ENCODE peak calls at places on chromosomes 16 and 17, in nine cellular contexts. H is cardiac muscle cell; W is naive thymus-derived CD4-positive, alpha-beta T cell; U is psoas muscle; G is KG1; P is COR-L47; A is stimulated activated CD4-positive, alpha-beta T cell treated with anti-CD3 and anti-CD28 coated beads, Interleukin-12 subunit alpha, Interleukin-12 subunit beta, amount 100 ng/mL, for 24 hours; L is nephron progenitor cell; M is head of caudate nucleus. R is an unnamed sample.

GRCh38 chr17:2852211-2852610 is 56.0 kb downstream of the RAP1GAP2 start:
- DNase-seq in H (no peak), W (no peak), U (no peak), G (no peak), P (no peak), A (no peak), L (no peak), M (no peak), R (no peak)

GRCh38 chr17:39376434-39376833 is 25.0 kb downstream of the FBXL20 start:
- DNase-seq in H (no peak), W (no peak), U (no peak), G (no peak), P (no peak), A (no peak), L (no peak), M (no peak), R (peak)

GRCh38 chr16:75104836-75105235 is 11.7 kb downstream of the LDHD start:
- DNase-seq in H (no peak), W (no peak), U (no peak), G (no peak), P (no peak), A (no peak), L (no peak), M (no peak), R (peak)

GRCh38 chr17:76417499-76418143 is 33.2 kb downstream of the SPHK1 start:
- DNase-seq in H (no peak), W (no peak), U (no peak), G (no peak), P (peak), A (no peak), L (no peak), M (no peak), R (no peak)

GRCh38 chr17:40551091-40551873 is 14.0 kb downstream of the CCR7 start:
- DNase-seq in H (no peak), W (no peak), U (peak), G (no peak), P (no peak), A (no peak), L (no peak), M (no peak), R (peak)

GRCh38 chr16:72910371-72910770 is 137.6 kb downstream of the ZFHX3 start:
- DNase-seq in H (no peak), W (no peak), U (no peak), G (no peak), P (no peak), A (no peak), L (no peak), M (no peak), R (no peak)

GRCh38 chr16:25065899-25066298 is 45.6 kb upstream of the LCMT1 start:
- DNase-seq in H (no peak), W (no peak), U (no peak), G (no peak), P (no peak), A (no peak), L (no peak), M (no peak), R (peak)

GRCh38 chr17:82400206-82400605 is 17.9 kb upstream of the HEXD start:
- DNase-seq in H (no peak), W (no peak), U (no peak), G (peak), P (no peak), A (no peak), L (no peak), M (no peak), R (no peak)

GRCh38 chr16:24543949-24544348 is 4.6 kb downstream of the RBBP6 start:
- DNase-seq in H (no peak), W (no peak), U (no peak), G (no peak), P (no peak), A (no peak), L (no peak), M (no peak), R (no peak)

GRCh38 chr17:76723812-76724211 is 2.6 kb downstream of the JMJD6 start:
- DNase-seq in H (no peak), W (no peak), U (no peak), G (no peak), P (no peak), A (no peak), L (no peak), M (no peak), R (no peak)

GRCh38 chr17:78058001-78058400 is 70.6 kb downstream of the TMC6 start:
- DNase-seq in H (no peak), W (no peak), U (no peak), G (no peak), P (no peak), A (no peak), L (no peak), M (no peak), R (no peak)

GRCh38 chr16:11180489-11180888 is 75.5 kb downstream of the SOCS1 start:
- DNase-seq in H (no peak), W (no peak), U (no peak), G (no peak), P (no peak), A (no peak), L (no peak), M (no peak), R (peak)

GRCh38 chr17:42989146-42989545 is 8.8 kb downstream of the RUNDC1 start:
- DNase-seq in H (no peak), W (no peak), U (no peak), G (no peak), P (no peak), A (no peak), L (no peak), M (no peak), R (no peak)

GRCh38 chr17:6660765-6661463 is 9.4 kb downstream of the C17orf100 start:
- DNase-seq in H (no peak), W (no peak), U (no peak), G (no peak), P (no peak), A (no peak), L (no peak), M (peak), R (peak)

GRCh38 chr16:85673529-85674417 is 15.0 kb downstream of the GINS2 start:
- DNase-seq in H (no peak), W (no peak), U (no peak), G (no peak), P (peak), A (no peak), L (no peak), M (no peak), R (no peak)

GRCh38 chr16:88650749-88651275 is at the start of gene CYBA:
- DNase-seq in H (peak), W (peak), U (peak), G (peak), P (no peak), A (peak), L (peak), M (peak), R (peak)

GRCh38 chr17:2695961-2696760 is 15.4 kb downstream of the CLUH start:
- DNase-seq in H (no peak), W (no peak), U (no peak), G (no peak), P (no peak), A (no peak), L (no peak), M (peak), R (peak)

GRCh38 chr16:14310519-14310991 is 239.4 kb downstream of the MRTFB start:
- DNase-seq in H (no peak), W (no peak), U (peak), G (no peak), P (no peak), A (no peak), L (no peak), M (no peak), R (peak)

GRCh38 chr17:45197108-45197507 is 24.6 kb upstream of the FMNL1 start:
- DNase-seq in H (no peak), W (no peak), U (no peak), G (no peak), P (no peak), A (no peak), L (no peak), M (no peak), R (no peak)

GRCh38 chr16:72149676-72150464 is 22.1 kb downstream of the PMFBP1 start:
- DNase-seq in H (no peak), W (no peak), U (no peak), G (no peak), P (no peak), A (no peak), L (peak), M (no peak), R (no peak)

GRCh38 chr17:82302991-82303943 is 14.1 kb downstream of the CD7 start:
- DNase-seq in H (no peak), W (peak), U (no peak), G (peak), P (no peak), A (no peak), L (no peak), M (no peak), R (peak)

GRCh38 chr17:33469411-33469810 is 176.3 kb upstream of the ASIC2 start:
- DNase-seq in H (no peak), W (no peak), U (no peak), G (no peak), P (no peak), A (no peak), L (no peak), M (no peak), R (no peak)

GRCh38 chr17:49035470-49036269 is 38.5 kb downstream of the IGF2BP1 start:
- DNase-seq in H (peak), W (no peak), U (peak), G (no peak), P (peak), A (peak), L (peak), M (no peak), R (peak)

GRCh38 chr16:50591209-50591608 is 43.0 kb downstream of the NKD1 start:
- DNase-seq in H (no peak), W (no peak), U (no peak), G (no peak), P (no peak), A (no peak), L (no peak), M (no peak), R (no peak)